ENCODE peak calls at places on chromosome 2, in four cellular contexts. I is H4, Q is iris pigment epithelial cell, A is occipital lobe. U is an unnamed sample.

GRCh38 chr2:164657129-164657528 is 35.8 kb upstream of the GRB14 start:
- DNase-seq in I (peak), Q (peak), A (no peak), U (no peak)

GRCh38 chr2:237590272-237591020 is at the start of gene RAB17:
- DNase-seq in I (no peak), Q (no peak), A (no peak), U (no peak)

GRCh38 chr2:174963437-174964400 is 41.5 kb downstream of the CHN1 start:
- DNase-seq in I (no peak), Q (no peak), A (no peak), U (no peak)

GRCh38 chr2:6184532-6185302 is 492.5 kb downstream of the SOX11 start:
- DNase-seq in I (no peak), Q (peak), A (no peak), U (no peak)

GRCh38 chr2:216545359-216545758 is 46.7 kb downstream of the RPL37A start:
- DNase-seq in I (no peak), Q (peak), A (no peak), U (peak)

GRCh38 chr2:36567711-36568408 is 30.1 kb downstream of the FEZ2 start:
- DNase-seq in I (no peak), Q (no peak), A (no peak), U (no peak)

GRCh38 chr2:82007051-82007664 is 1702.6 kb upstream of the LRRTM1 start:
- DNase-seq in I (no peak), Q (no peak), A (no peak), U (no peak)

GRCh38 chr2:9649261-9649660 is 18.5 kb upstream of the YWHAQ start:
- DNase-seq in I (no peak), Q (no peak), A (no peak), U (no peak)

GRCh38 chr2:16619576-16620245 is 45.9 kb downstream of the CYRIA start:
- DNase-seq in I (no peak), Q (no peak), A (no peak), U (no peak)

GRCh38 chr2:86521922-86522321 is 41.3 kb downstream of the CHMP3 start:
- DNase-seq in I (no peak), Q (no peak), A (no peak), U (no peak)

GRCh38 chr2:85804026-85804425 is 50.2 kb downstream of the ATOH8 start:
- DNase-seq in I (no peak), Q (no peak), A (no peak), U (no peak)

GRCh38 chr2:16725549-16725948 is 59.9 kb upstream of the CYRIA start:
- DNase-seq in I (no peak), Q (no peak), A (no peak), U (no peak)

GRCh38 chr2:178508646-178509045 is 28.4 kb downstream of the PLEKHA3 start:
- DNase-seq in I (no peak), Q (no peak), A (no peak), U (peak)

GRCh38 chr2:102770506-102770905 is 8.7 kb downstream of the TMEM182 start:
- DNase-seq in I (no peak), Q (peak), A (no peak), U (no peak)

GRCh38 chr2:19745318-19746136 is 156.3 kb downstream of the TTC32 start:
- DNase-seq in I (no peak), Q (no peak), A (no peak), U (no peak)

GRCh38 chr2:142865924-142866323 is 11.5 kb upstream of the KYNU start:
- DNase-seq in I (peak), Q (peak), A (no peak), U (peak)

GRCh38 chr2:159290289-159290907 is 3.9 kb upstream of the WDSUB1 start:
- DNase-seq in I (peak), Q (peak), A (no peak), U (peak)

GRCh38 chr2:113012436-113013335 is 7.4 kb downstream of the IL36A start:
- DNase-seq in I (no peak), Q (peak), A (no peak), U (no peak)

GRCh38 chr2:215753808-215754207 is 259.5 kb downstream of the MREG start:
- DNase-seq in I (no peak), Q (no peak), A (no peak), U (no peak)

GRCh38 chr2:52036036-52036435 is 1004.1 kb upstream of the NRXN1 start:
- DNase-seq in I (no peak), Q (no peak), A (no peak), U (no peak)

GRCh38 chr2:195660265-195660890 is 3.4 kb downstream of the SLC39A10 start:
- DNase-seq in I (peak), Q (peak), A (peak), U (peak)

GRCh38 chr2:19649785-19650380 is 251.9 kb downstream of the TTC32 start:
- DNase-seq in I (peak), Q (peak), A (no peak), U (no peak)

GRCh38 chr2:68828887-68829708 is 42.1 kb downstream of the BMP10 start:
- DNase-seq in I (peak), Q (peak), A (peak), U (peak)

GRCh38 chr2:120239488-120240287 is 13.0 kb upstream of the RALB start:
- DNase-seq in I (peak), Q (peak), A (no peak), U (no peak)

U was measured in Kasumi-1.